ENCODE peak calls at places on chromosomes 1 and 21, in four cellular contexts. F is T1000; M is CD8-positive, alpha-beta T cell; O is bronchial epithelial cell. Q is an unnamed sample.

GRCh38 chr1:27630859-27631491 is 4.0 kb downstream of the FGR start:
- DNase-seq in O (no peak), M (no peak), F (no peak), Q (no peak)

GRCh38 chr1:3772027-3772714 is 378 bp upstream of the SMIM1 start:
- DNase-seq in O (peak; percentile 58), M (peak; percentile 89), F (peak; percentile 77), Q (peak; percentile 73)

GRCh38 chr1:16175610-16176553 is 20.0 kb upstream of the EPHA2 start:
- DNase-seq in F (peak; percentile 87), O (peak; percentile 58), M (no peak), Q (no peak)

GRCh38 chr1:231099311-231099710 is 59.3 kb upstream of the FAM89A start:
- DNase-seq in M (no peak), F (no peak), O (no peak), Q (no peak)

GRCh38 chr1:12127206-12127810 is 39.5 kb upstream of the TNFRSF1B start:
- DNase-seq in O (no peak), F (no peak), M (no peak), Q (no peak)

GRCh38 chr1:223748405-223748772 is 36.0 kb downstream of the CAPN2 start:
- DNase-seq in F (peak; percentile 53), O (no peak), M (no peak), Q (no peak)

GRCh38 chr21:44888581-44889550 is 15.4 kb upstream of the PTTG1IP start:
- DNase-seq in O (no peak), M (no peak), F (no peak), Q (no peak)

GRCh38 chr21:39014751-39015150 is 168.5 kb downstream of the PSMG1 start:
- DNase-seq in F (peak; percentile 53), O (peak; percentile 97), M (no peak), Q (no peak)

GRCh38 chr1:23573574-23574182 is 14.4 kb upstream of the ID3 start:
- DNase-seq in O (no peak), M (no peak), F (no peak), Q (no peak)

GRCh38 chr1:182685186-182685585 is 799 bp upstream of the RGS8 start:
- DNase-seq in M (no peak), O (no peak), F (no peak), Q (no peak)

GRCh38 chr1:82893712-82894111 is 1093.0 kb downstream of the ADGRL2 start:
- DNase-seq in F (no peak), M (no peak), O (no peak), Q (no peak)

GRCh38 chr1:10171105-10171767 is 39.1 kb upstream of the KIF1B start:
- DNase-seq in F (no peak), M (no peak), O (no peak), Q (no peak)

GRCh38 chr1:186094170-186094569 is 280.9 kb downstream of the TPR start:
- DNase-seq in F (no peak), M (no peak), O (peak; percentile 82), Q (no peak)

GRCh38 chr1:48182441-48182840 is 40.1 kb upstream of the SLC5A9 start:
- DNase-seq in F (no peak), O (peak; percentile 17), M (no peak), Q (no peak)

GRCh38 chr1:38671221-38671620 is 188.4 kb downstream of the RRAGC start:
- DNase-seq in M (no peak), O (no peak), F (no peak), Q (no peak)

GRCh38 chr1:57894315-57894714 is 470.5 kb upstream of the DAB1 start:
- DNase-seq in O (peak; percentile 94), M (no peak), F (no peak), Q (no peak)

GRCh38 chr21:41901099-41901498 is 22.0 kb upstream of the PRDM15 start:
- DNase-seq in O (no peak), M (no peak), F (no peak), Q (no peak)

GRCh38 chr1:94843430-94843829 is 23.3 kb downstream of the SLC44A3 start:
- DNase-seq in F (no peak), O (no peak), M (no peak), Q (no peak)

GRCh38 chr21:14523234-14523633 is 22.9 kb downstream of the SAMSN1 start:
- DNase-seq in O (peak; percentile 12), F (no peak), M (no peak), Q (no peak)

GRCh38 chr1:156368889-156369684 is at the start of gene RHBG:
- DNase-seq in O (peak; percentile 35), M (no peak), F (no peak), Q (peak; percentile 27)

GRCh38 chr1:53291574-53291973 is 36.3 kb downstream of the LRP8 start:
- DNase-seq in O (no peak), M (no peak), F (no peak), Q (no peak)

GRCh38 chr1:33634806-33635205 is 162.4 kb downstream of the ZSCAN20 start:
- DNase-seq in O (peak; percentile 20), F (peak; percentile 19), M (peak; percentile 44), Q (no peak)

GRCh38 chr1:56933606-56934005 is 32.2 kb downstream of the C8B start:
- DNase-seq in M (no peak), O (no peak), F (no peak), Q (no peak)

GRCh38 chr21:33355355-33355754 is 30.6 kb downstream of the IFNAR1 start:
- DNase-seq in O (no peak), M (no peak), F (no peak), Q (no peak)

GRCh38 chr1:3349161-3349967 is 105.1 kb upstream of the ARHGEF16 start:
- DNase-seq in F (no peak), O (no peak), M (no peak), Q (no peak)

Q was measured in CD4-positive, alpha-beta T cell.